ENCODE peak calls at places on chromosome 4, in four cellular contexts. Q is activated CD8-positive, alpha-beta memory T cell treated with anti-CD3 and anti-CD28 coated beads for 24 hours; U is iris pigment epithelial cell; R is brain microvascular endothelial cell. H is an unnamed sample.

GRCh38 chr4:1340861-1341260 is 6.1 kb upstream of the UVSSA start:
- DNase-seq in R (no peak), Q (no peak), U (no peak), H (no peak)

GRCh38 chr4:152278172-152278504 is 257.8 kb downstream of the FBXW7 start:
- DNase-seq in R (no peak), U (no peak), Q (no peak), H (no peak)

GRCh38 chr4:187929024-187929423 is 66.5 kb upstream of the ZFP42 start:
- DNase-seq in R (no peak), U (no peak), Q (no peak), H (no peak)

GRCh38 chr4:145818001-145818400 is 120.6 kb downstream of the ZNF827 start:
- DNase-seq in U (no peak), Q (no peak), R (no peak), H (no peak)

GRCh38 chr4:47075241-47075640 is 43.9 kb downstream of the GABRB1 start:
- DNase-seq in U (peak), R (peak), Q (no peak), H (no peak)

GRCh38 chr4:161505141-161505540 is 658.7 kb downstream of the FSTL5 start:
- DNase-seq in U (no peak), Q (no peak), R (no peak), H (no peak)

GRCh38 chr4:26273308-26273980 is 47.4 kb upstream of the RBPJ start:
- DNase-seq in Q (no peak), R (no peak), U (no peak), H (no peak)

GRCh38 chr4:99847362-99847976 is 30.8 kb downstream of the DAPP1 start:
- DNase-seq in Q (no peak), R (no peak), U (no peak), H (no peak)

GRCh38 chr4:36551697-36552214 is 270.3 kb downstream of the DTHD1 start:
- DNase-seq in R (no peak), Q (no peak), U (no peak), H (no peak)

GRCh38 chr4:94412019-94413017 is 39.4 kb upstream of the PDLIM5 start:
- DNase-seq in Q (no peak), U (peak), R (peak), H (peak)

GRCh38 chr4:78953231-78953630 is 14.0 kb upstream of the PAQR3 start:
- DNase-seq in U (no peak), Q (no peak), R (no peak), H (no peak)

GRCh38 chr4:3773552-3774001 is 7.4 kb downstream of the ADRA2C start:
- DNase-seq in R (no peak), U (no peak), Q (no peak), H (no peak)

GRCh38 chr4:146235654-146236570 is 21.6 kb downstream of the REELD1 start:
- DNase-seq in R (peak), Q (no peak), U (no peak), H (peak)

GRCh38 chr4:153341575-153342090 is 2.9 kb upstream of the MND1 start:
- DNase-seq in Q (no peak), U (peak), R (peak), H (peak)

GRCh38 chr4:84995386-84995785 is 28.9 kb upstream of the WDFY3 start:
- DNase-seq in R (peak), U (peak), Q (no peak), H (peak)

GRCh38 chr4:15776871-15777648 is 1.1 kb upstream of the CD38 start:
- DNase-seq in Q (no peak), U (no peak), R (no peak), H (no peak)

GRCh38 chr4:173145111-173145510 is 23.5 kb upstream of the GALNT7 start:
- DNase-seq in U (no peak), R (no peak), Q (no peak), H (no peak)